ENCODE peak calls at places on chromosome 1, in eight cellular contexts. T, M, K, Y, O, Q, C and D are unnamed samples.
A peak's percentile ranks its signal among the peaks of the same experiment; 100 is the strongest.

GRCh38 chr1:4121834-4122512 is 221.9 kb upstream of the C1orf174 start:
- DNase-seq in T (no peak), M (no peak), K (no peak), Y (no peak), O (no peak), Q (no peak), C (no peak), D (no peak)

GRCh38 chr1:15384301-15384901 is 25.3 kb upstream of the EFHD2 start:
- DNase-seq in T (peak; percentile 78), M (no peak), K (no peak), Y (no peak), O (peak; percentile 56), Q (no peak), C (no peak), D (no peak)

GRCh38 chr1:84726593-84727275 is 36.5 kb upstream of the SSX2IP start:
- DNase-seq in T (peak; percentile 11), M (peak; percentile 15), K (peak; percentile 56), Y (no peak), O (no peak), Q (no peak), C (no peak), D (no peak)

GRCh38 chr1:54325705-54326461 is 80.3 kb downstream of the SSBP3 start:
- DNase-seq in T (no peak), M (no peak), K (no peak), Y (no peak), O (no peak), Q (no peak), C (no peak), D (no peak)

GRCh38 chr1:233361876-233362275 is 34.4 kb downstream of the MAP3K21 start:
- DNase-seq in T (no peak), M (no peak), K (peak; percentile 11), Y (no peak), O (no peak), Q (no peak), C (no peak), D (no peak)

GRCh38 chr1:156747737-156748669 is 3.5 kb downstream of the HDGF start:
- DNase-seq in T (no peak), M (no peak), K (no peak), Y (no peak), O (no peak), Q (no peak), C (no peak), D (no peak)

GRCh38 chr1:31273619-31274018 is 23.0 kb downstream of the SNRNP40 start:
- DNase-seq in T (no peak), M (no peak), K (no peak), Y (no peak), O (no peak), Q (no peak), C (no peak), D (no peak)

GRCh38 chr1:29646161-29646775 is 409.9 kb downstream of the PTPRU start:
- DNase-seq in T (no peak), M (no peak), K (no peak), Y (no peak), O (no peak), Q (peak; percentile 0), C (no peak), D (no peak)

GRCh38 chr1:20521960-20522861 is 14.3 kb upstream of the MUL1 start:
- DNase-seq in T (peak; percentile 76), M (peak; percentile 69), K (peak; percentile 81), Y (peak; percentile 90), O (peak; percentile 87), Q (peak; percentile 89), C (peak; percentile 38), D (peak; percentile 30)

GRCh38 chr1:18005238-18005637 is 102.4 kb upstream of the IGSF21 start:
- DNase-seq in T (no peak), M (no peak), K (no peak), Y (no peak), O (no peak), Q (no peak), C (no peak), D (no peak)

GRCh38 chr1:27135920-27136551 is 18.9 kb downstream of the SLC9A1 start:
- DNase-seq in T (no peak), M (no peak), K (no peak), Y (no peak), O (no peak), Q (no peak), C (no peak), D (no peak)

GRCh38 chr1:233240839-233241682 is 54.5 kb downstream of the PCNX2 start:
- DNase-seq in T (peak; percentile 27), M (no peak), K (peak; percentile 64), Y (no peak), O (peak; percentile 78), Q (peak; percentile 68), C (no peak), D (no peak)

GRCh38 chr1:43781574-43781973 is 74.2 kb downstream of the ST3GAL3 start:
- DNase-seq in T (no peak), M (no peak), K (no peak), Y (no peak), O (no peak), Q (no peak), C (no peak), D (no peak)

GRCh38 chr1:233393926-233394680 is 66.6 kb downstream of the MAP3K21 start:
- DNase-seq in T (no peak), M (no peak), K (no peak), Y (no peak), O (peak; percentile 36), Q (no peak), C (no peak), D (no peak)

GRCh38 chr1:112296908-112297307 is 99.1 kb upstream of the CTTNBP2NL start:
- DNase-seq in T (no peak), M (no peak), K (peak; percentile 66), Y (no peak), O (no peak), Q (no peak), C (no peak), D (no peak)

GRCh38 chr1:234988160-234988528 is 140.5 kb downstream of the TOMM20 start:
- DNase-seq in T (no peak), M (no peak), K (no peak), Y (no peak), O (no peak), Q (no peak), C (no peak), D (no peak)

GRCh38 chr1:205811660-205812059 is 1.3 kb downstream of the SLC41A1 start:
- DNase-seq in T (no peak), M (no peak), K (peak; percentile 16), Y (no peak), O (no peak), Q (no peak), C (no peak), D (no peak)

GRCh38 chr1:56525463-56526155 is 53.8 kb downstream of the PLPP3 start:
- DNase-seq in T (no peak), M (peak; percentile 12), K (no peak), Y (no peak), O (no peak), Q (no peak), C (no peak), D (no peak)

GRCh38 chr1:224504642-224505041 is 70.0 kb upstream of the WDR26 start:
- DNase-seq in T (no peak), M (no peak), K (no peak), Y (no peak), O (no peak), Q (no peak), C (no peak), D (no peak)

GRCh38 chr1:52748119-52748518 is 21.9 kb downstream of the ZYG11B start:
- DNase-seq in T (no peak), M (no peak), K (peak; percentile 13), Y (no peak), O (no peak), Q (no peak), C (no peak), D (no peak)
- TF ChIP-seq CTCF in T (no peak), M (peak; percentile 61), K (peak; percentile 21), Y (no peak), O (no peak), Q (peak; percentile 16), C (no peak), D (no peak)

GRCh38 chr1:10051656-10052055 is 18.9 kb downstream of the UBE4B start:
- DNase-seq in T (no peak), M (no peak), K (no peak), Y (no peak), O (no peak), Q (no peak), C (no peak), D (no peak)
- TF ChIP-seq CTCF in T (no peak), M (no peak), K (no peak), Y (no peak), O (no peak), Q (no peak), C (no peak), D (no peak)

GRCh38 chr1:178282949-178283367 is 189.1 kb downstream of the RASAL2 start:
- DNase-seq in T (peak; percentile 50), M (peak; percentile 67), K (peak; percentile 86), Y (no peak), O (no peak), Q (no peak), C (no peak), D (peak; percentile 28)

GRCh38 chr1:178283409-178283808 is 189.5 kb downstream of the RASAL2 start:
- DNase-seq in T (no peak), M (no peak), K (peak; percentile 28), Y (no peak), O (no peak), Q (peak; percentile 42), C (no peak), D (no peak)

GRCh38 chr1:178279287-178279686 is 185.4 kb downstream of the RASAL2 start:
- DNase-seq in T (no peak), M (no peak), K (no peak), Y (no peak), O (no peak), Q (no peak), C (no peak), D (no peak)

GRCh38 chr1:178278135-178278534 is 184.2 kb downstream of the RASAL2 start:
- DNase-seq in T (no peak), M (no peak), K (no peak), Y (no peak), O (no peak), Q (no peak), C (no peak), D (no peak)

GRCh38 chr1:178284059-178284458 is 190.2 kb downstream of the RASAL2 start:
- DNase-seq in T (no peak), M (no peak), K (no peak), Y (no peak), O (no peak), Q (no peak), C (no peak), D (no peak)
- TF ChIP-seq CTCF in T (no peak), M (peak; percentile 50), K (no peak), Y (no peak), O (no peak), Q (no peak), C (no peak), D (no peak)

DNA sequence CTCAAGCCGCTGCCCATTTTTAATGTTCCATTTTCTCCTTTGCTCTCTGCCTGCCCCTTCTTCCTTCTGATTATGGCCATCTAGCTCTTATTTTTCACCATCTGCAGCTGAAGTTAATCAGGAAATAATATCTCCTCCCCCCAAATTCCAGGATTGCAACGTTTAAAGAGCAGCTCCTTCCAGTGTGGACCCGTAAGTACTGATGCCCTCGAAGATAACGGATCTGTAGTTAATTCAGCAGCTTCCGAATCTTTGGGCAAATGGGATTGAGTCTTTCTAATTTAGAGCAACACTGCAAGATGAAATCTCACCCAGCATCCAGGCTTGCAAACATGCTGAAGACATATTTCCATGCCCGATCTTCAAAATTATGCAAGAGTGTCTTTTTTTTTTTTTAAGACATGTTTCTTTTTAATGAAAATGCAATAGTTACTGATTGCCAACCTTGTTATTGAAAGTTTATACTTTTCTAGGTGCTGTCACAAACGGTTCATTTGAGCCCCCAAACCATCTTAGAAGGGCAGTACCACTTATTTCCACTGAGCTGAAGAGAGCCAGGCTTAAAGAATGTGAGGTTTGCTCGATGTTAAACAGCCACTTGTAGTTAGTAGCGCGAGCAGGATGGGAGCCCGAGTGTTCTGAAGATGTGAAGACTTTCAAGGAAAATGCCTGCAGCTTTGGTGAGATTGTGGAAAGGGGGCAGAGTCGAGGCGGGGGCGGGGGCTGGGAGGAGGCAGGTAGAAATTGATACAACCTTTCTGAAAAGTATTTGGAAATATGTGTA is 10.9 kb upstream of the RCAN3 start:
- DNase-seq in T (no peak), M (peak; percentile 14), K (no peak), Y (no peak), O (no peak), Q (no peak), C (no peak), D (no peak)
- TF ChIP-seq CTCF in T (peak; percentile 10), M (peak; percentile 36), K (no peak), Y (no peak), O (no peak), Q (no peak), C (no peak), D (peak; percentile 1)